ENCODE peak calls at places on chromosomes 6 and 20, in ten cellular contexts. Q is ovary, D is HL-60, J is heart right ventricle, X is kidney epithelial cell, K is tibial artery, A is RWPE2, M is GM23248, B is right cardiac atrium, C is AG04450. U is an unnamed sample.

GRCh38 chr20:1841554-1842140 is 53.6 kb upstream of the SIRPA start:
- DNase-seq in Q (no peak), D (peak; percentile 84), K (peak; percentile 34), M (peak; percentile 66), B (no peak), A (no peak), J (no peak), X (no peak), C (no peak), U (no peak)

GRCh38 chr20:2751868-2752630 is 48.4 kb downstream of the CPXM1 start:
- DNase-seq in X (no peak), D (peak; percentile 21), B (peak; percentile 32), C (no peak), K (no peak), J (no peak), A (no peak), M (peak; percentile 59), Q (peak; percentile 64), U (no peak)

GRCh38 chr6:144607998-144608736 is 323.0 kb downstream of the UTRN start:
- DNase-seq in M (no peak), X (no peak), K (no peak), Q (no peak), J (no peak), D (no peak), B (no peak), C (no peak), A (no peak), U (no peak)

GRCh38 chr20:58091810-58092209 is 136.6 kb downstream of the ANKRD60 start:
- DNase-seq in C (no peak), M (no peak), B (no peak), D (no peak), K (no peak), J (no peak), A (no peak), Q (no peak), X (no peak), U (no peak)

GRCh38 chr6:134938896-134939295 is 11.0 kb downstream of the ALDH8A1 start:
- DNase-seq in Q (no peak), X (no peak), A (no peak), J (no peak), K (no peak), C (no peak), D (no peak), B (no peak), M (no peak), U (no peak)

GRCh38 chr20:24701668-24702067 is 232.2 kb downstream of the SYNDIG1 start:
- DNase-seq in X (no peak), K (no peak), M (no peak), A (no peak), D (no peak), C (no peak), J (no peak), B (no peak), Q (no peak), U (no peak)

GRCh38 chr6:52394251-52394666 is 25.9 kb upstream of the EFHC1 start:
- DNase-seq in Q (no peak), M (no peak), X (no peak), K (no peak), C (no peak), A (no peak), J (no peak), B (no peak), D (no peak), U (no peak)

GRCh38 chr6:43413002-43413401 is 14.3 kb upstream of the ABCC10 start:
- DNase-seq in B (no peak), A (no peak), D (no peak), Q (no peak), C (no peak), K (no peak), X (no peak), M (no peak), J (no peak), U (no peak)

GRCh38 chr20:44406572-44407100 is 51.1 kb downstream of the HNF4A start:
- DNase-seq in J (no peak), K (no peak), C (no peak), D (no peak), M (no peak), X (no peak), B (no peak), A (no peak), Q (no peak), U (no peak)

GRCh38 chr6:25617997-25618396 is 34.0 kb upstream of the SCGN start:
- DNase-seq in J (no peak), D (no peak), Q (no peak), X (no peak), M (no peak), B (no peak), A (no peak), C (no peak), K (no peak), U (no peak)

GRCh38 chr6:164290101-164290500 is 875.6 kb downstream of the QKI start:
- DNase-seq in B (no peak), X (no peak), K (no peak), M (no peak), A (no peak), D (no peak), Q (no peak), C (no peak), J (no peak), U (no peak)

GRCh38 chr6:11808054-11808453 is 29.5 kb upstream of the ADTRP start:
- DNase-seq in J (no peak), M (no peak), K (no peak), Q (no peak), A (no peak), X (no peak), C (no peak), B (no peak), D (no peak), U (no peak)
- H3K27me3 ChIP-seq in J (no peaks in the 10 kb centered on the region), M (no peaks in the 10 kb centered on the region), K (no peaks in the 10 kb centered on the region), Q (no peaks in the 10 kb centered on the region), A (no peaks in the 10 kb centered on the region), X (no peaks in the 10 kb centered on the region), C (no peaks in the 10 kb centered on the region), B (no peaks in the 10 kb centered on the region), D (no peaks in the 10 kb centered on the region), U (no peaks in the 10 kb centered on the region)

GRCh38 chr6:111992851-111993250 is 61.1 kb upstream of the CCN6 start:
- DNase-seq in M (peak; percentile 36), K (no peak), D (no peak), Q (no peak), A (no peak), X (no peak), B (no peak), J (no peak), C (no peak), U (no peak)
- H3K27me3 ChIP-seq in M (no peaks in the 10 kb centered on the region), K (no peaks in the 10 kb centered on the region), D (peaks cover 3% of the 10 kb centered on the region), Q (no peaks in the 10 kb centered on the region), A (no peaks in the 10 kb centered on the region), X (no peaks in the 10 kb centered on the region), B (no peaks in the 10 kb centered on the region), J (no peaks in the 10 kb centered on the region), C (no peaks in the 10 kb centered on the region), U (no peaks in the 10 kb centered on the region)

DNA sequence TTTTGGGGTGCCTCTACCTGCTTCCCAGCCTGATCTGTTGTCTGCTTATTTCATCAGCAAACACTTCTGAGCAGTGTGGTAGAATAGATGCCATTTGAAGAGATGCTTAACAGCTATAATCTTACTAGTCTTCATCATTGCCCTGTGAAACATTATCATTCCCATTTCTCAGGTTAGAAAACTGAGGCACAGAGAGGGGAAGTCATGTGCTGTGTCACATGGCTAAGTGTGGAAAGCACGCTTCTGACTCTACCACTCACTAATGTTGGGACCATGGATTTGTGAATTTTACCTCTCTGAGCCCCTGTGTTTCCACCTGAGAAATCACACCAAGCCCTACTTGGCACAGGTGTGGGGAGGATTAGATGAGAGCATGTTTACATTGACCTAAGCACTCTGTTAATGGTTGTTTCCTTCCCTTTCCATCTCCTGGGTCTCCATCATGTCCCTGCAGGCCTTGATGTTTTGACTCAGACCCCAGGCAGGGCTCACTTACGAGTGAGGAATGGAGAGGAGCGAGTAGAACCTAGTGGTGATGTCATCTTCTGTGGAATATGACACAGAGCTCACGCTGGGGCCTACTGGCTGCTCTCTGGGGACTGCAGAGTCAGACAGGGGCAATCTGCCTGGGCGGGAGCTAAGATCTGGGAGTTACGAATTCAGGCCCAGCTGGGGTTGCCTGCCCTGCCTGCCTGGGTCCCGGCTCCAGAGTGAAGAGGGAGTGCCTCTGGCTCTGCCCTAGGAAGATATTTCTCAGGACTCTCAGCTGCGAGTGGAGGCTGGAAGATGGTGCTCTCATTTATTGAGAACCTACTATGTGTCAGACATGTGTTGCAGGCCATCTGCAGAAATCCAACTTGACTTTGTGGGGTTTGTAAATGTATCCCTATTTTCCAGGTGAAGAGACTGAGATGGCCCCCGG is 64.3 kb downstream of the CDH22 start:
- DNase-seq in K (no peak), Q (no peak), C (no peak), M (peak; percentile 64), B (no peak), A (no peak), D (no peak), X (no peak), J (no peak), U (no peak)
- H3K27me3 ChIP-seq in K (no peaks in the 10 kb centered on the region), Q (no peaks in the 10 kb centered on the region), C (peaks cover 24% of the 10 kb centered on the region), M (peaks cover 17% of the 10 kb centered on the region), B (no peaks in the 10 kb centered on the region), A (no peaks in the 10 kb centered on the region), D (peaks cover 19% of the 10 kb centered on the region), X (peaks cover 22% of the 10 kb centered on the region), J (peaks cover 7% of the 10 kb centered on the region), U (peaks cover 37% of the 10 kb centered on the region)

DNA sequence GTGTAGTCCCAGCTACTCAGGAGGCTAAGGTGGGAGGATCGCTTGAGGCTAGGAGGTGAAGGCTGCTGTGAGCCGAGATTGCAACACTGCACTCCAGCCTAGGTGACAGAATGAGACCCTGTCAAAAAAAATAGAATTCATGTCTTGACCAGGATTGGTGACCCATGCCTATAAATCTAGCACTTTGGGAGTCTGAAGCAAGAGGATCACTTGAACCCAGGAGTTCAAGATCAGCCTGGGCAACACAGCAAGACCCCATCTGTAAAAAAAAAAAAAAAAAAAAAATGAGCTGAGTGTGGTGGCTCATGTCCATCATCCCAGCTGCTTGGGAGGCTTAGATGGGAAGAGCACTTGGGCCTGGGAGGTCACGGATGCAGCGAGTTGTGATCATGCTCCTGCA is 34.3 kb downstream of the GINM1 start:
- DNase-seq in D (no peak), J (no peak), B (no peak), K (no peak), C (no peak), A (no peak), X (no peak), M (no peak), Q (no peak), U (no peak)
- H3K27me3 ChIP-seq in D (no peaks in the 10 kb centered on the region), J (no peaks in the 10 kb centered on the region), B (no peaks in the 10 kb centered on the region), K (no peaks in the 10 kb centered on the region), C (no peaks in the 10 kb centered on the region), A (no peaks in the 10 kb centered on the region), X (no peaks in the 10 kb centered on the region), M (no peaks in the 10 kb centered on the region), Q (no peaks in the 10 kb centered on the region), U (no peaks in the 10 kb centered on the region)

DNA sequence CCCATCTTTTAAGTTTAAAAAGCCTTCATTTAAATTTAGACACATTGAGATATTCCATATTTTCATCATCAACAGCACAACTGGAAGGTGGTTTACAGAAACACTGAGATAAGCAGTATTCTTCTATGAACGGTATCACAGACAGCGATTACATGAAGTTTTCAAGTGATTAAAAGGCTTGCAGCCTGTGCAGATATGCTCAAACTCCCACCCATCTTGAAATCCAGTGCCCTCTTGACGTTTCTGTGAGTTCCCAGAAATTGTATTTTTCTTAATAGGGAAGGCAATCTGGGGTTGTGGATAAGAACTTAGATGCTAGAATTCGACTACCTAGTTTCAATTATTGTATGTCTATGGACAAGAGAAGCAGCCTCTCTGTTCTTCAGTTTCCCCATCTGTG is 290.3 kb downstream of the ZNF217 start:
- DNase-seq in M (no peak), C (no peak), J (no peak), K (no peak), A (no peak), D (no peak), Q (no peak), B (no peak), X (no peak), U (no peak)
- H3K27me3 ChIP-seq in M (no peaks in the 10 kb centered on the region), C (no peaks in the 10 kb centered on the region), J (no peaks in the 10 kb centered on the region), K (no peaks in the 10 kb centered on the region), A (peaks cover 12% of the 10 kb centered on the region), D (peaks cover 3% of the 10 kb centered on the region), Q (no peaks in the 10 kb centered on the region), B (no peaks in the 10 kb centered on the region), X (no peaks in the 10 kb centered on the region), U (peaks cover 30% of the 10 kb centered on the region)

GRCh38 chr20:61576372-61576771 is 324.3 kb downstream of the CDH4 start:
- DNase-seq in C (no peak), Q (no peak), X (no peak), M (no peak), B (no peak), J (no peak), K (no peak), A (no peak), D (no peak), U (no peak)
- H3K27me3 ChIP-seq in C (peaks cover 2% of the 10 kb centered on the region), Q (no peaks in the 10 kb centered on the region), X (no peaks in the 10 kb centered on the region), M (no peaks in the 10 kb centered on the region), B (no peaks in the 10 kb centered on the region), J (no peaks in the 10 kb centered on the region), K (no peaks in the 10 kb centered on the region), A (no peaks in the 10 kb centered on the region), D (no peaks in the 10 kb centered on the region), U (peaks cover 2% of the 10 kb centered on the region)

U was measured in SJSA1.